ENCODE peak calls at places on chromosomes 11 and 22, in nine cellular contexts. M, I, O, V, E, Q, B, X and A are unnamed samples.

GRCh38 chr11:8679006-8679405 is 3.5 kb downstream of the TRIM66 start:
- DNase-seq in M (no peak), I (no peak), O (no peak), V (no peak), E (no peak), Q (no peak), B (no peak), X (no peak), A (no peak)

GRCh38 chr22:47918936-47919505 is 1156.6 kb downstream of the TBC1D22A start:
- DNase-seq in M (no peak), I (no peak), O (no peak), V (no peak), E (no peak), Q (no peak), B (no peak), X (no peak), A (no peak)

GRCh38 chr11:13669544-13670488 is 1.3 kb downstream of the FAR1 start:
- DNase-seq in M (no peak), I (no peak), O (no peak), V (no peak), E (no peak), Q (no peak), B (no peak), X (peak; percentile 31), A (no peak)

GRCh38 chr11:31106963-31107576 is 262.5 kb downstream of the DCDC1 start:
- DNase-seq in M (peak; percentile 17), I (peak; percentile 77), O (no peak), V (peak; percentile 52), E (peak; percentile 46), Q (peak; percentile 49), B (peak; percentile 8), X (peak; percentile 63), A (peak; percentile 81)

GRCh38 chr11:2582958-2583604 is 116.7 kb downstream of the KCNQ1OT1 start:
- DNase-seq in M (peak; percentile 5), I (no peak), O (no peak), V (peak; percentile 9), E (no peak), Q (no peak), B (no peak), X (no peak), A (no peak)

GRCh38 chr11:79100093-79100704 is 340.6 kb downstream of the TENM4 start:
- DNase-seq in M (no peak), I (peak; percentile 56), O (no peak), V (no peak), E (peak; percentile 77), Q (no peak), B (peak; percentile 76), X (peak; percentile 63), A (peak; percentile 49)

GRCh38 chr11:134124660-134125451 is 56.0 kb downstream of the JAM3 start:
- DNase-seq in M (peak; percentile 51), I (peak; percentile 48), O (peak; percentile 56), V (peak; percentile 53), E (peak; percentile 49), Q (peak; percentile 77), B (no peak), X (no peak), A (peak; percentile 78)

GRCh38 chr11:33394431-33395109 is 137.4 kb downstream of the HIPK3 start:
- DNase-seq in M (no peak), I (no peak), O (no peak), V (no peak), E (no peak), Q (no peak), B (no peak), X (no peak), A (no peak)

GRCh38 chr22:36510966-36511881 is 4.4 kb upstream of the FOXRED2 start:
- DNase-seq in M (no peak), I (peak; percentile 66), O (no peak), V (no peak), E (peak; percentile 67), Q (peak; percentile 41), B (peak; percentile 30), X (peak; percentile 55), A (peak; percentile 54)

GRCh38 chr11:20112291-20113146 is 47.8 kb downstream of the DBX1 start:
- DNase-seq in M (peak; percentile 76), I (no peak), O (peak; percentile 65), V (peak; percentile 77), E (peak; percentile 91), Q (peak; percentile 85), B (peak; percentile 95), X (peak; percentile 62), A (no peak)

GRCh38 chr22:24284747-24285203 is 14.1 kb downstream of the SPECC1L start:
- DNase-seq in M (no peak), I (no peak), O (no peak), V (no peak), E (no peak), Q (no peak), B (no peak), X (no peak), A (no peak)

GRCh38 chr22:19497245-19497644 is 17.5 kb downstream of the CDC45 start:
- DNase-seq in M (no peak), I (no peak), O (no peak), V (no peak), E (peak; percentile 87), Q (no peak), B (no peak), X (no peak), A (no peak)

GRCh38 chr11:11230802-11231562 is 122.1 kb downstream of the CSNK2A3 start:
- DNase-seq in M (no peak), I (peak; percentile 58), O (no peak), V (no peak), E (no peak), Q (no peak), B (no peak), X (peak; percentile 22), A (peak; percentile 41)

GRCh38 chr11:93904711-93905110 is 54.3 kb upstream of the VSTM5 start:
- DNase-seq in M (no peak), I (no peak), O (no peak), V (no peak), E (no peak), Q (no peak), B (no peak), X (no peak), A (no peak)

GRCh38 chr11:93902921-93903320 is 52.5 kb upstream of the VSTM5 start:
- DNase-seq in M (no peak), I (no peak), O (no peak), V (no peak), E (no peak), Q (no peak), B (no peak), X (no peak), A (no peak)

GRCh38 chr11:93906486-93906885 is 56.1 kb upstream of the VSTM5 start:
- DNase-seq in M (no peak), I (no peak), O (no peak), V (no peak), E (no peak), Q (no peak), B (no peak), X (no peak), A (no peak)

GRCh38 chr11:93905384-93905783 is 55.0 kb upstream of the VSTM5 start:
- DNase-seq in M (no peak), I (no peak), O (no peak), V (no peak), E (peak; percentile 37), Q (no peak), B (no peak), X (no peak), A (no peak)

DNA sequence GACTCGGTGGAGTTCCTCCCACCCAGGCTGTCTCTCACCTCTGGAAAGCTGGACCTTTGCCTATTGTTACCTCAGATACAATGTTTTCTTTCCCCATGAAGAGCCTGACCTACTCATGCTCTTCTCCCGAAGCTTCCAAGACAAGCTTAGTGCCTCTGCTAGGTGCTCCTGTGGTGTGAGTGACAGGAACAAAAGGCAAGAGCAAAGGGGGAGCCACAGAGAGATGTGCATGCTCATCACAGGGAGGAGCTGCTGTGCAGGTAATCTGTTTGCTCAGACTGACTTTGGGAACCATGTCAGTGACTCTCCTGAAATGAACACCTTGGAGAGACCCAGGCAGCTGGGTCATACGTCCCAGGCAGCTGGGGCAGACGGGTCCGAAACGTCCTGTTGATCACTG is 53.6 kb upstream of the VSTM5 start:
- DNase-seq in M (no peak), I (no peak), O (no peak), V (no peak), E (no peak), Q (no peak), B (no peak), X (no peak), A (no peak)
- TF ChIP-seq CTCF in M (no peak), I (no peak), O (no peak), V (no peak), E (no peak), Q (no peak), B (no peak), X (no peak), A (no peak)

DNA sequence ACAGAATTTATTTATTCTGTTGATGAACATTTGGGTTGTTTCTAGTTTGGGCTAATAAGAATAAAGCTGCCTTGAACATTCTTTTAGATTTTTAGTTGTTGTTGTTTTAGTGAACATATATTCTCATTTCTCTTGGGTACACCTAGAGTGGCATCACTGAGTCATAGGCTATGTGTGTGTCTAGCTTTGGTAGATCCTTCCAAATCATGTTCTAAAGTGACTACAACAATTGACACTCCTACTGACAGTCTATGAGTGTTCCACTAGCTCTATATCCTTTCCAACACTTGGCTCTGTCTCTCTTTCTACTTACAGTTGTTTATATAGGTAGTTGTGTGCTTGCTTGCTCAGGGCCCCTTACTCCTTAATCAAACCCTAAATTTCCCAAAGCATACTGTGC is 346.0 kb upstream of the NCAM1 start:
- DNase-seq in M (no peak), I (no peak), O (no peak), V (no peak), E (no peak), Q (no peak), B (no peak), X (no peak), A (no peak)
- TF ChIP-seq CTCF in M (no peak), I (no peak), O (no peak), V (no peak), E (no peak), Q (no peak), B (no peak), X (no peak), A (no peak)

GRCh38 chr11:93361435-93361834 is 30.9 kb downstream of the DEUP1 start:
- DNase-seq in M (no peak), I (no peak), O (no peak), V (no peak), E (no peak), Q (no peak), B (no peak), X (no peak), A (no peak)
- TF ChIP-seq CTCF in M (peak; percentile 7), I (peak; percentile 58), O (no peak), V (no peak), E (peak; percentile 8), Q (peak; percentile 25), B (no peak), X (no peak), A (no peak)

DNA sequence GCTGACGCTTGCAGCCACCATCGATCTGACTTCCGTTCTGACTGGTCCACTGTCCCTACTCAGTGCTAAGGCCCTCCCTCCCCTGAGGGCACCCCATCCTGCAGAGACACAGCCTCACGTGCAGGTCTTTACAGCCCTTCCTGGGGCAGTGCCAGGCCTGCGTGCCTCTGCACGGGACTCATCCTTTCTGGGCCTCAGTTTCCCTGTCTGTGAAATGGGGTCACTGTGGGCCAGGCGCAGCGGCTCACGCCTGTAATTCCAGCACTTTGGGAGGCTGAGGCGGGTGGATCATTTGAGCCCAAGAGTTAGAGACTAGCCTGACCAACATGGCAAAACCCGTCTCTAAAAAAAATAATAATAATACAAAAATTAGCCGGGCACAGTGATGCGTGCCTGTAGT is 17.8 kb upstream of the PARVG start:
- DNase-seq in M (no peak), I (no peak), O (no peak), V (no peak), E (no peak), Q (no peak), B (no peak), X (no peak), A (no peak)
- TF ChIP-seq CTCF in M (no peak), I (no peak), O (no peak), V (no peak), E (no peak), Q (no peak), B (no peak), X (no peak), A (no peak)